ENCODE peak calls at places on chromosomes 3 and 15, in six cellular contexts. P is stomach, D is HCT116, U is natural killer cell, O is AG04450, M is GM13977. N is an unnamed sample.

GRCh38 chr3:171480526-171480925 is 20.3 kb upstream of the TNIK start:
- DNase-seq in U (no peak), D (no peak), P (no peak), O (no peak), M (peak; percentile 42), N (no peak)

GRCh38 chr15:28153492-28154119 is 54.5 kb upstream of the OCA2 start:
- DNase-seq in M (no peak), O (no peak), D (no peak), P (no peak), U (no peak), N (no peak)

GRCh38 chr3:153210660-153211059 is 48.6 kb downstream of the RAP2B start:
- DNase-seq in O (no peak), D (no peak), M (no peak), U (no peak), P (no peak), N (no peak)

GRCh38 chr3:140898340-140899180 is 43.1 kb upstream of the SLC25A36 start:
- DNase-seq in O (peak; percentile 72), D (peak; percentile 46), M (peak; percentile 40), U (no peak), P (no peak), N (no peak)

GRCh38 chr15:97978408-97979130 is 18.1 kb downstream of the ARRDC4 start:
- DNase-seq in D (no peak), O (no peak), U (no peak), P (peak; percentile 70), M (no peak), N (no peak)

GRCh38 chr15:45640610-45641009 is 5.8 kb downstream of the SQOR start:
- DNase-seq in M (no peak), D (peak; percentile 23), O (peak; percentile 71), U (no peak), P (no peak), N (no peak)

GRCh38 chr15:66723826-66724731 is 22.0 kb downstream of the SMAD6 start:
- DNase-seq in U (no peak), M (no peak), O (peak; percentile 57), D (peak; percentile 62), P (no peak), N (no peak)

GRCh38 chr3:28623106-28623505 is 274.5 kb upstream of the AZI2 start:
- DNase-seq in P (no peak), U (no peak), D (no peak), O (no peak), M (no peak), N (no peak)

GRCh38 chr3:124707667-124708066 is 22.6 kb upstream of the UMPS start:
- DNase-seq in O (peak; percentile 61), U (no peak), P (no peak), D (no peak), M (no peak), N (no peak)

DNA sequence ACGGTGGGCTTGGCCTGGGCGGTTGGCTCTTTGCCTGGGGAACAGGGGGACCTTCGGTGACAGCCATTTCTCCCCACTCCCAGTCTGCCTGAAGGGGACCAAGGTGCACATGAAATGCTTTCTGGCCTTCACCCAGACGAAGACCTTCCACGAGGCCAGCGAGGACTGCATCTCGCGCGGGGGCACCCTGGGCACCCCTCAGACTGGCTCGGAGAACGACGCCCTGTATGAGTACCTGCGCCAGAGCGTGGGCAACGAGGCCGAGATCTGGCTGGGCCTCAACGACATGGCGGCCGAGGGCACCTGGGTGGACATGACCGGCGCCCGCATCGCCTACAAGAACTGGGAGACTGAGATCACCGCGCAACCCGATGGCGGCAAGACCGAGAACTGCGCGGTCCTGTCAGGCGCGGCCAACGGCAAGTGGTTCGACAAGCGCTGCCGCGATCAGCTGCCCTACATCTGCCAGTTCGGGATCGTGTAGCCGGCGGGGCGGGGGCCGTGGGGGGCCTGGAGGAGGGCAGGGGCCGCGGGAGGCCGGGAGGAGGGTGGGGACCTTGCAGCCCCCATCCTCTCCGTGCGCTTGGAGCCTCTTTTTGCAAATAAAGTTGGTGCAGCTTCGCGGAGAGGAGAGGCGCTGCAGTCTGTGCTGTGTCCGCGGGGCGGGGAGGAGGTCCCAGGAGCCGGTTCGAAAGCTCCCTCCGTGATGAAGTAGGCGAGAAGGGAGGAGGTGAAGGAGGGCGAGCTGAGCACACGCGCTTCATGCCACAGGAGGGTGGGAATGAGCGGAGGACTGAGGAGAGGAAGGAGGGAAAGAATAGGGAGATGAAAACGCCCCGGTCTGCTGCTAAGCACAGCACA is 9.6 kb downstream of the CLEC3B start:
- DNase-seq in U (no peak), D (no peak), M (no peak), O (no peak), P (no peak), N (peak; percentile 81)
- TF ChIP-seq CTCF in U (no peak), D (no peak), M (no peak), O (peak; percentile 22), P (no peak), N (no peak)

DNA sequence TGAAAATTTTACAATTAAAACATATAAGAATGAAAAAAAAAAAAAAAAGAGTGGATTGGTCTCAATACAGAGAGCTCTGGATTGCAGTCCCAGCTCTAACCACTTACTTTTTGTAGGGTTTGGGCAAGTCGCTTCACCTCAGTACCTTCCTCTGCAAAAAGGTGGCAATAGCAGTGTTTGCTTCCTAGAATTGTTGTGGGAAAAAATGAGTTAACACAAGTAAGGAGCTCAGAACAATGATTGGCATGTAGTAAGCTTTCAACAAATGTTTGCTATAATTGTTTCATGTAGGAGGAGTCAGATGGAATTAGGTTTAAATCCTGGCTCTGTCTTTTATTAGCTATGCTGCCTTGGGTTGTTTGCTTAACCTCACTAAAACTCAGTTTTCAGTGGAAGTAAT is 425.2 kb upstream of the TBL1XR1 start:
- DNase-seq in D (no peak), M (no peak), P (no peak), U (no peak), O (no peak), N (no peak)
- TF ChIP-seq CTCF in D (no peak), M (no peak), P (no peak), U (no peak), O (no peak), N (no peak)

GRCh38 chr3:46892285-46893145 is 15.0 kb downstream of the PTH1R start:
- DNase-seq in U (no peak), M (peak; percentile 57), D (peak; percentile 24), P (peak; percentile 73), O (peak; percentile 8), N (peak; percentile 89)
- TF ChIP-seq CTCF in U (no peak), M (no peak), D (no peak), P (no peak), O (no peak), N (no peak)

DNA sequence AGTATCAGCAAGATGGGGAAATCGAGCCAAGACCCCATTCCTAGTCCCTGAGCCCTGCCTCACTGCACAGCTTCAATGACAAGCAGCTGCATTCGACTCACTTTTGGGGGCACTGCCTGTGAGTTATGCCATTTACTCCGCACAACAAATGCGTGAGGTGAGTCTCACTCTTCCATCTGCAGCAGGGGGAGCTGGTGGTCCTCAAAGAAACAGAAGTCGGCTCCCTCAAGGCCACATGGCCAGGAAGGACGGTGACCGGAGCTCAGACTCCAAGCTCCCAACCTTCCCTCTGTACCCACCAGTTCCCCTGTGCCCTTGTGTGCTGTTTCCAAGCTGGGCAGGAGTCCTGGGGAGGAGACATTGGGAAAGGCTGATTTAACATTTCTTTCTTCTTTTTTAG is 127.7 kb upstream of the IQSEC1 start:
- DNase-seq in O (no peak), D (no peak), M (no peak), P (no peak), U (no peak), N (no peak)
- TF ChIP-seq CTCF in O (peak; percentile 9), D (peak; percentile 16), M (peak; percentile 23), P (no peak), U (no peak), N (peak; percentile 7)

DNA sequence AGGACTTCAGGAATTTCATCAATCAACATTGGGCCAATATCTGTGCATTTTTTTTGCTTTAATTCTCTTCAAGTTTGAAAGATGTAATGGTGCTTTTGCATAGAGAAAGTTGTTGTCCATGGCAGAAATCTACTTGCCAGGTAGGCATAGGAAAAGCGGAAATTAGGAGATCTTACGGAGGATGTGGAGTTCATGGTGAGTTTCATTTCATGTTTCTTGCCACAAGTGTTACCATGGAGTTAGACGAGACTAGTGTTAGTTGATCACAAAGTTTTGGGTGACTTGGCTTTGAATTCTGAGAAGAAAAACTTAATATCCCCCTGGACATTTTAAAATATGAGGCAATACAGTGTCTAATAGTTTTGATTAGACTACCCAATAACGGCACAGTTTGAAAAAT is 1.0 kb upstream of the P2RY13 start:
- DNase-seq in D (no peak), P (no peak), O (no peak), U (no peak), M (no peak), N (no peak)
- TF ChIP-seq CTCF in D (no peak), P (no peak), O (no peak), U (no peak), M (no peak), N (no peak)

DNA sequence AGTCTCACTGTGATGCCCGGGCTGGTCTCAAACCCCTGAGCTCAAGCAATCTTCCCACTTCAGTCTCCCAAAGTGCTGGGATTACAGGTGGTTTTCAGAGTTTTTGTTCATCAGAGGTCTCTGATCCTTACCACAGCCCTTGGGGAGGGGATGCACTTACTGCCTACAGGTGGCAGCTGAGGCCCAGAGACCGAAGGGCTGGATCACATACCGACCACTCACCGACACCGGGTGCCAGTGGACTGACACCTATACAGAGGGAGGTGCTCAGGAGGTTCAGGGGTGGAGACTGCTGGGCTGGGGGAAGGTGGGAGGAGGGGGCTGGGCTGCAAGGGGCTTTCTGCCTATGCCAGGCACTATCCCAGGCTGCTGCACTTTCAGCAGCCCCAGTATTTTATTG is 19.5 kb downstream of the DUSP7 start:
- DNase-seq in P (no peak), D (no peak), O (no peak), U (no peak), M (no peak), N (no peak)
- TF ChIP-seq CTCF in P (no peak), D (no peak), O (no peak), U (no peak), M (no peak), N (no peak)

DNA sequence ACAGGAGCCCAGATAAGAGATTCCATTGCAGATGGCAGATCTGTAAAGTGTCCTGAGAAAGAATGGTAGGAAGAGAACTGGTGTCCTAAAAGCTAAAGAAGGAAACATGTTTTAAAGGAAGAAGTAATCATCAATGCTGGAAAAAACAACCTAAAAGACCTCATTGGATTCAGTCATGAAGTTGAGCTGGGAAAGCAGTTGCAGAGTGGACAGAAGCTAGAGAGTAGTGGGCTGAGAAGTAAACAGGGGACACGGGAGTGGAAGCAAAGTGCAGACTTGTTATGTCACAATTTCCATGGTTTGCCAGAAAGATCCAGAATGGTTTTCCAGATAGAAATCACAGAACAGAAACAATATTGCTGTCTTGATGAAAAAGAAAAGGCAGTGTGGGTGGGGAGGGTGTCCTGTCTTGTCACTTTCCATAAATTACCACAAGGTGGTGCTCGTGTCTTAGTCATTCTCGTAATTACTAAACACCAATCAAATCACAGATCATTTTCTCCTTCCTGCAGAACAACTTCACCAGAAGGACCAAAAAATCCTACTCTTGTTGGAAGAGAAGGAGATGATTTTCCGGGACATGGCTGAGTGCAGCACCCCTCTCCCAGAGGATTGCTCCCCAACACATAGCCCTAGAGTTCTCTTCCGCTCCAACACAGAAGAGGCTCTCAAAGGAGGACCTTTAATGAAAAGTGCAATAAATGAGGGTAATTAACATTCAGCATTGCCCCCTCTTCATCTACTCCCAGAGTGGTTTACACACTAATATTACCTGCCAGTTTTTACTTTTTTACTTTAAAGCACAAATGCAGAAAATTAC is 64.5 kb downstream of the KLHL25 start:
- DNase-seq in P (no peak), O (peak; percentile 37), U (no peak), M (peak; percentile 63), D (peak; percentile 47), N (no peak)
- TF ChIP-seq CTCF in P (peak; percentile 65), O (peak; percentile 69), U (peak; percentile 78), M (peak; percentile 70), D (peak; percentile 81), N (peak; percentile 64)

GRCh38 chr15:79025201-79025600 is 65.4 kb downstream of the RASGRF1 start:
- DNase-seq in U (no peak), D (no peak), P (no peak), O (no peak), M (peak; percentile 43), N (no peak)
- TF ChIP-seq CTCF in U (no peak), D (peak; percentile 9), P (no peak), O (peak; percentile 9), M (peak; percentile 49), N (no peak)

GRCh38 chr3:111080357-111080937 is 8.8 kb downstream of the NECTIN3 start:
- DNase-seq in P (no peak), M (no peak), U (no peak), D (no peak), O (peak; percentile 37), N (no peak)
- TF ChIP-seq CTCF in P (peak; percentile 42), M (peak; percentile 35), U (peak; percentile 26), D (peak; percentile 56), O (peak; percentile 67), N (no peak)